ENCODE peak calls at places on chromosomes 3 and 15, in nine cellular contexts. M, X, J, T, P, I, D, E and S are unnamed samples. For H3K9me3, the result is how much of the 10 kb centered on the place peaks cover.

GRCh38 chr15:64096486-64097431 is 977 bp downstream of the SNX1 start:
- DNase-seq in M (peak), X (no peak), J (no peak), T (no peak), P (no peak), I (no peak), D (no peak), E (no peak), S (no peak)

GRCh38 chr3:83941990-83942710 is 1016.6 kb upstream of the CADM2 start:
- DNase-seq in M (no peak), X (no peak), J (no peak), T (no peak), P (no peak), I (no peak), D (no peak), E (no peak), S (no peak)

GRCh38 chr3:172596394-172596706 is 73.1 kb upstream of the TNFSF10 start:
- DNase-seq in M (no peak), X (no peak), J (no peak), T (no peak), P (no peak), I (no peak), D (no peak), E (no peak), S (no peak)

GRCh38 chr15:36373549-36373948 is 205.9 kb upstream of the CDIN1 start:
- DNase-seq in M (peak), X (no peak), J (no peak), T (no peak), P (no peak), I (no peak), D (no peak), E (no peak), S (no peak)

GRCh38 chr3:12705981-12706380 is 42.1 kb upstream of the RAF1 start:
- DNase-seq in M (no peak), X (no peak), J (no peak), T (no peak), P (no peak), I (no peak), D (no peak), E (no peak), S (no peak)

GRCh38 chr3:14780927-14781507 is 37.7 kb upstream of the FGD5 start:
- DNase-seq in M (peak), X (peak), J (peak), T (no peak), P (peak), I (peak), D (peak), E (peak), S (peak)

GRCh38 chr15:70197945-70198361 is 100.2 kb upstream of the TLE3 start:
- DNase-seq in M (no peak), X (peak), J (no peak), T (no peak), P (no peak), I (no peak), D (no peak), E (no peak), S (no peak)

GRCh38 chr3:161171113-161171512 is 50.0 kb upstream of the NMD3 start:
- DNase-seq in M (peak), X (no peak), J (peak), T (no peak), P (peak), I (no peak), D (no peak), E (peak), S (no peak)

GRCh38 chr3:116474356-116475200 is 29.3 kb upstream of the LSAMP start:
- DNase-seq in M (no peak), X (no peak), J (no peak), T (no peak), P (no peak), I (peak), D (no peak), E (no peak), S (no peak)

GRCh38 chr3:155617346-155617745 is 127.5 kb downstream of the PLCH1 start:
- DNase-seq in M (no peak), X (no peak), J (no peak), T (no peak), P (no peak), I (no peak), D (no peak), E (no peak), S (no peak)
- H3K9me3 ChIP-seq in M (under half), X (under half), J (half or more), T (under half), P (under half), I (under half), D (under half), E (under half), S (under half)

DNA sequence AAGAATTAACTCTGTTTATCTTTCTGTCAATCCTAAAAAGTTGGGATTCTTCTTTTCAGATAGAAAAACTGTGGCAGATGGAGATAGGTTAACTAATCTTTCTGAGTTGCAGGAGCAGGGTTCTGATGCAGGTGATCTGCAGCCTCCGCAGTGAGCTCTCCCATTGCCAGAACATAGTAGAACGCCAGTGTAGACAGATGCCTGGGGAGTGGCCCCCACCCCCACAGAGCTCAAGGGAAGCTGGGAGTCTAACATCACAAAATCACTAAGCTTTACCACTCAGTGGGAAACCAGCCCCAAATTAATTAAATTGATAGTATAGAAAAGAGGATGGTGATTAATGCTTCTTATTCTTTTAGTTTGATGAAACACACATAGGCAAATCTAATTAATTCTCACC is 295.0 kb upstream of the ATP10A start:
- DNase-seq in M (no peak), X (no peak), J (no peak), T (no peak), P (no peak), I (peak), D (no peak), E (no peak), S (no peak)
- H3K9me3 ChIP-seq in M (under half), X (under half), J (under half), T (under half), P (under half), I (under half), D (under half), E (under half), S (under half)

GRCh38 chr15:20358066-20358780 is 183.4 kb downstream of the GOLGA6L6 start:
- DNase-seq in M (no peak), X (peak), J (no peak), T (no peak), P (peak), I (peak), D (peak), E (no peak), S (peak)
- H3K9me3 ChIP-seq in M (under half), X (under half), J (under half), T (under half), P (under half), I (under half), D (under half), E (half or more), S (under half)

DNA sequence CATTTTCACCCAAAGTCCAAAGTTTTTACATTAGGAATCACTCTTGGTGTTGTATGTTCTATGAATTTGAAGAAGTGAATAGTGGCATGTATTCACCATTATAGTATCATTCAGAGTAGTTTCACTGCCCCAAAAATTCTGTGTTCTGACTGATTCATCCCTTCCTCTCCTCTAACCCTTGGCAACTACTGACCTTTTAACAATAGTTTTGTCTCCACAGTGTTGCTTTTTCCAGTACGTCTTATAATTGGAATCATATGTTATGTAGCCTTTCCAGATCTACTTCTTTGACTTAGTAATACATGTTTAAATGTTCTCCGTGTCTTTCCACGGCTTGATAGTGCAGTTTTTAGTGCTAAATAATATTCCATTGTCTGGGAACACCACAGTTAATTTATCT is 379.0 kb upstream of the SGO1 start:
- DNase-seq in M (no peak), X (no peak), J (no peak), T (no peak), P (no peak), I (no peak), D (no peak), E (no peak), S (no peak)
- H3K9me3 ChIP-seq in M (under half), X (under half), J (under half), T (under half), P (under half), I (under half), D (under half), E (under half), S (under half)

GRCh38 chr3:155248531-155249187 is 44.8 kb downstream of the STRIT1 start:
- DNase-seq in M (no peak), X (no peak), J (no peak), T (no peak), P (no peak), I (no peak), D (no peak), E (no peak), S (no peak)

GRCh38 chr3:155254445-155254844 is 39.0 kb downstream of the STRIT1 start:
- DNase-seq in M (no peak), X (no peak), J (no peak), T (no peak), P (no peak), I (no peak), D (no peak), E (no peak), S (no peak)

GRCh38 chr3:155252535-155252934 is 40.9 kb downstream of the STRIT1 start:
- DNase-seq in M (peak), X (no peak), J (no peak), T (no peak), P (no peak), I (no peak), D (no peak), E (no peak), S (no peak)

GRCh38 chr3:155252021-155252420 is 41.5 kb downstream of the STRIT1 start:
- DNase-seq in M (no peak), X (no peak), J (no peak), T (no peak), P (no peak), I (no peak), D (no peak), E (no peak), S (no peak)
- H3K9me3 ChIP-seq in M (under half), X (under half), J (under half), T (under half), P (under half), I (under half), D (under half), E (under half), S (under half)

GRCh38 chr15:27480642-27481041 is 509.7 kb downstream of the GABRG3 start:
- DNase-seq in M (no peak), X (no peak), J (no peak), T (no peak), P (no peak), I (no peak), D (no peak), E (no peak), S (no peak)

GRCh38 chr15:27480141-27480530 is 509.2 kb downstream of the GABRG3 start:
- DNase-seq in M (no peak), X (no peak), J (no peak), T (no peak), P (no peak), I (no peak), D (no peak), E (no peak), S (no peak)

GRCh38 chr15:27482344-27482743 is 511.4 kb downstream of the GABRG3 start:
- DNase-seq in M (no peak), X (no peak), J (no peak), T (no peak), P (no peak), I (no peak), D (no peak), E (no peak), S (no peak)

GRCh38 chr15:27483124-27483523 is 512.1 kb downstream of the GABRG3 start:
- DNase-seq in M (no peak), X (no peak), J (no peak), T (no peak), P (no peak), I (no peak), D (no peak), E (no peak), S (no peak)

GRCh38 chr15:27481768-27482167 is 510.8 kb downstream of the GABRG3 start:
- DNase-seq in M (no peak), X (no peak), J (no peak), T (no peak), P (no peak), I (no peak), D (no peak), E (no peak), S (no peak)
- H3K9me3 ChIP-seq in M (under half), X (under half), J (under half), T (under half), P (under half), I (under half), D (under half), E (under half), S (under half)

GRCh38 chr3:178699810-178700209 is 163.6 kb downstream of the KCNMB2 start:
- DNase-seq in M (no peak), X (no peak), J (no peak), T (no peak), P (no peak), I (no peak), D (no peak), E (no peak), S (no peak)
- H3K9me3 ChIP-seq in M (under half), X (under half), J (under half), T (under half), P (under half), I (under half), D (under half), E (under half), S (under half)

GRCh38 chr3:179927191-179927590 is 109.5 kb downstream of the PEX5L start:
- DNase-seq in M (no peak), X (no peak), J (no peak), T (no peak), P (no peak), I (no peak), D (no peak), E (no peak), S (no peak)
- H3K9me3 ChIP-seq in M (under half), X (under half), J (under half), T (under half), P (under half), I (under half), D (under half), E (under half), S (under half)

DNA sequence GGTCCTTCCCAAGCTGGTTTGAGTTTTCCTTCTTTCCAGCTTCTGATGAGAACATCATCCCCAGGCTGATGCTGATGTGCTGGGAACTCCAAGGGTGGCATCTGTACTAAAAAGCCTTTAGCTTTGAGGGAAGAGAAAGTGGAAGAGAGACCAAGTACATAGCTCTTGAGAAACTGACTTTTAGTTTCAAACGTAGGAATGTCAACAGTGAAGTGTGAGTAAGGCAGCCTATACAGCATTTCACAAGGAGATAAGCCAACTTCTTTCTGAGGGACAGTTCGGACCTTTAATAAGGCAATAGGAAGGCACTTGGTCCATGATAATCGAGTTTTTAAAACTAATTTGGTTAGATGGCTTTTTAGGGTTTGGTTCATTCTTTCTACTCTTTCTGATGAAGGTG is 53.7 kb downstream of the DLG1 start:
- DNase-seq in M (no peak), X (no peak), J (no peak), T (no peak), P (no peak), I (no peak), D (no peak), E (no peak), S (no peak)
- H3K9me3 ChIP-seq in M (under half), X (half or more), J (half or more), T (under half), P (under half), I (under half), D (under half), E (under half), S (under half)

GRCh38 chr15:33551860-33552259 is 241.1 kb downstream of the RYR3 start:
- DNase-seq in M (no peak), X (no peak), J (no peak), T (no peak), P (no peak), I (no peak), D (no peak), E (no peak), S (no peak)
- H3K9me3 ChIP-seq in M (under half), X (under half), J (under half), T (under half), P (under half), I (under half), D (under half), E (under half), S (under half)